ENCODE peak calls at places on chromosomes 3 and 15, in four cellular contexts. One of them, this sample, is unnamed.

GRCh38 chr3:123076496-123077418 is 9.9 kb downstream of the PDIA5 start:
- DNase-seq in kidney: no peak
- DNase-seq in cardiac muscle cell: no peak
- DNase-seq in A549: no peak
- DNase-seq in this sample: peak; percentile 95

GRCh38 chr3:133535971-133536634 is 37.4 kb upstream of the CDV3 start:
- DNase-seq in kidney: no peak
- DNase-seq in cardiac muscle cell: no peak
- DNase-seq in A549: peak; percentile 22
- DNase-seq in this sample: peak; percentile 57

GRCh38 chr15:67685008-67685599 is 140.2 kb upstream of the SKOR1 start:
- DNase-seq in kidney: no peak
- DNase-seq in cardiac muscle cell: peak; percentile 42
- DNase-seq in A549: no peak
- DNase-seq in this sample: no peak

GRCh38 chr3:24196526-24196925 is 251.4 kb downstream of the NR1D2 start:
- DNase-seq in kidney: no peak
- DNase-seq in cardiac muscle cell: no peak
- DNase-seq in A549: no peak
- DNase-seq in this sample: no peak

GRCh38 chr3:10173926-10174435 is 9.3 kb downstream of the IRAK2 start:
- DNase-seq in kidney: peak; percentile 88
- DNase-seq in cardiac muscle cell: no peak
- DNase-seq in A549: peak; percentile 62
- DNase-seq in this sample: peak; percentile 35

GRCh38 chr15:77959094-77959879 is 118.2 kb downstream of the TBC1D2B start:
- DNase-seq in kidney: peak; percentile 92
- DNase-seq in cardiac muscle cell: peak; percentile 79
- DNase-seq in A549: peak; percentile 96
- DNase-seq in this sample: peak; percentile 80

GRCh38 chr3:175150812-175151411 is 291.8 kb downstream of the NAALADL2 start:
- DNase-seq in kidney: no peak
- DNase-seq in cardiac muscle cell: no peak
- DNase-seq in A549: no peak
- DNase-seq in this sample: no peak

GRCh38 chr3:71499477-71499876 is 84.1 kb downstream of the FOXP1 start:
- DNase-seq in kidney: no peak
- DNase-seq in cardiac muscle cell: no peak
- DNase-seq in A549: no peak
- DNase-seq in this sample: no peak

GRCh38 chr3:119746423-119746822 is 35.5 kb upstream of the NR1I2 start:
- DNase-seq in kidney: no peak
- DNase-seq in cardiac muscle cell: no peak
- DNase-seq in A549: no peak
- DNase-seq in this sample: no peak

GRCh38 chr3:127751163-127751621 is 71.1 kb downstream of the MGLL start:
- DNase-seq in kidney: peak; percentile 46
- DNase-seq in cardiac muscle cell: no peak
- DNase-seq in A549: no peak
- DNase-seq in this sample: no peak

GRCh38 chr15:34304613-34305012 is 33.0 kb downstream of the SLC12A6 start:
- DNase-seq in kidney: no peak
- DNase-seq in cardiac muscle cell: no peak
- DNase-seq in A549: no peak
- DNase-seq in this sample: no peak

GRCh38 chr15:38846351-38846750 is 281.7 kb upstream of the RASGRP1 start:
- DNase-seq in kidney: no peak
- DNase-seq in cardiac muscle cell: no peak
- DNase-seq in A549: no peak
- DNase-seq in this sample: no peak

GRCh38 chr3:30644615-30645014 is 38.2 kb downstream of the TGFBR2 start:
- DNase-seq in kidney: no peak
- DNase-seq in cardiac muscle cell: no peak
- DNase-seq in A549: no peak
- DNase-seq in this sample: no peak

GRCh38 chr15:31361764-31362120 is 35.1 kb downstream of the KLF13 start:
- DNase-seq in kidney: no peak
- DNase-seq in cardiac muscle cell: peak; percentile 73
- DNase-seq in A549: no peak
- DNase-seq in this sample: no peak

GRCh38 chr3:8503871-8504610 is 2.4 kb downstream of the LMCD1 start:
- DNase-seq in kidney: no peak
- DNase-seq in cardiac muscle cell: no peak
- DNase-seq in A549: no peak
- DNase-seq in this sample: no peak
- H3K4me3 ChIP-seq in kidney: peak overlapping the region; percentile 65
- H3K4me3 ChIP-seq in cardiac muscle cell: no peak overlapping the region
- H3K4me3 ChIP-seq in A549: peak overlapping the region; percentile 45
- H3K4me3 ChIP-seq in this sample: no peak overlapping the region

GRCh38 chr3:196219194-196219969 is 3.0 kb downstream of the SLC51A start:
- DNase-seq in kidney: no peak
- DNase-seq in cardiac muscle cell: no peak
- DNase-seq in A549: no peak
- DNase-seq in this sample: no peak
- H3K4me1 ChIP-seq in kidney: peaks cover 2% of the 10 kb centered on the region
- H3K4me1 ChIP-seq in cardiac muscle cell: peaks cover 5% of the 10 kb centered on the region
- H3K4me1 ChIP-seq in A549: no peaks in the 10 kb centered on the region
- H3K4me1 ChIP-seq in this sample: peaks cover 7% of the 10 kb centered on the region

GRCh38 chr3:61372723-61373122 is 121.5 kb upstream of the FHIT start:
- DNase-seq in kidney: no peak
- DNase-seq in cardiac muscle cell: no peak
- DNase-seq in A549: no peak
- DNase-seq in this sample: no peak

DNA sequence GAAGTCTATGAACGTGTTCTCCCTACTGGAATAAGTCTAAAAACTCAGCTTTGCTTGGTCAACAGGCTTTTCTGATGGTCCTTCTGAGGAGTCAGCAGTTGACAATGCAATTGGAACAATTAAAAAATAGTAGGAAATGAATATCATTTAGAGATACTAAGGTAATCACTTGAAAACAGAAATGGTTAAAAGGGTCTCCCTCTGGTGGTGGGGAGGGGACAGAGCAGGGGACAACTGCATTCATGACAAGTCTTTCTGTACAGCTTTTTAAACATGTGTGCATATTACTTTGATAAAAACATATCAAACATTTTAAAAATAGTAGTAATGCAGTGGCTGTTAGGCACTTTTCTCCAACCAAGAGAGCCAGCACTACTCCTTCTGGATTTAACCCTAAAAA is 119.9 kb upstream of the FHIT start:
- DNase-seq in kidney: no peak
- DNase-seq in cardiac muscle cell: peak; percentile 46
- DNase-seq in A549: peak; percentile 3
- DNase-seq in this sample: no peak
- TF ChIP-seq CTCF in kidney: peak; percentile 47
- TF ChIP-seq CTCF in cardiac muscle cell: peak; percentile 44
- TF ChIP-seq CTCF in A549: peak; percentile 27
- TF ChIP-seq CTCF in this sample: peak; percentile 15

GRCh38 chr3:40871411-40871810 is 327.9 kb upstream of the CTNNB1 start:
- DNase-seq in kidney: no peak
- DNase-seq in cardiac muscle cell: no peak
- DNase-seq in A549: no peak
- DNase-seq in this sample: no peak
- H3K4me3 ChIP-seq in kidney: no peak overlapping the region
- H3K4me3 ChIP-seq in cardiac muscle cell: no peak overlapping the region
- H3K4me3 ChIP-seq in A549: no peak overlapping the region
- H3K4me3 ChIP-seq in this sample: no peak overlapping the region

GRCh38 chr3:195156286-195156890 is 114.6 kb downstream of the XXYLT1 start:
- DNase-seq in kidney: no peak
- DNase-seq in cardiac muscle cell: no peak
- DNase-seq in A549: no peak
- DNase-seq in this sample: no peak

GRCh38 chr3:195154111-195154791 is 116.7 kb downstream of the XXYLT1 start:
- DNase-seq in kidney: no peak
- DNase-seq in cardiac muscle cell: no peak
- DNase-seq in A549: no peak
- DNase-seq in this sample: peak; percentile 22

GRCh38 chr3:195154793-195155535 is 116.0 kb downstream of the XXYLT1 start:
- DNase-seq in kidney: peak; percentile 91
- DNase-seq in cardiac muscle cell: peak; percentile 56
- DNase-seq in A549: no peak
- DNase-seq in this sample: peak; percentile 99

GRCh38 chr3:195153653-195154052 is 117.3 kb downstream of the XXYLT1 start:
- DNase-seq in kidney: no peak
- DNase-seq in cardiac muscle cell: no peak
- DNase-seq in A549: no peak
- DNase-seq in this sample: no peak

DNA sequence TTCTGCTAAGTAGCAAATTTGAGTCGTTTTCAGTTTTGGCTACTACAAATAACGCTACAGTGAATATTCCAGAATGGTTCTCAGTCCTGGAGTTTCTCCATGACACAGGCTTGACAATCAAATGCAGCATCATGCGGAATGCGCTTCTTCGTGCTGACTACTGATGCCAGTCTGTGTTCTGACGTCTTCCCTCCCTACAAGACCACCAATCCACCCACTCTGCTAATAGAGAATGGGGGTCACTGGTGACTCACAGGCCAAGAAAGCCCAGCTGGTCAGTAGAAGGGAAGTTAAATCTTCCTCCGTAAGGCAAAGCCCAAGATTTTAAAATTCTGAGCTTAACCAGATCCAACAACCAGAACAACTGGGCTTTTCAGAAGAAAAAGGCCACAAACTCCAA is 115.1 kb downstream of the XXYLT1 start:
- DNase-seq in kidney: no peak
- DNase-seq in cardiac muscle cell: no peak
- DNase-seq in A549: no peak
- DNase-seq in this sample: no peak
- H3K4me1 ChIP-seq in kidney: peaks cover 26% of the 10 kb centered on the region
- H3K4me1 ChIP-seq in cardiac muscle cell: peaks cover 28% of the 10 kb centered on the region
- H3K4me1 ChIP-seq in A549: peaks cover 7% of the 10 kb centered on the region
- H3K4me1 ChIP-seq in this sample: peaks cover 23% of the 10 kb centered on the region

GRCh38 chr15:70096215-70096974 is 1.3 kb downstream of the TLE3 start:
- DNase-seq in kidney: peak; percentile 86
- DNase-seq in cardiac muscle cell: peak; percentile 37
- DNase-seq in A549: peak; percentile 73
- DNase-seq in this sample: peak; percentile 68
- TF ChIP-seq CTCF in kidney: no peak
- TF ChIP-seq CTCF in cardiac muscle cell: peak; percentile 10
- TF ChIP-seq CTCF in A549: no peak
- TF ChIP-seq CTCF in this sample: no peak

DNA sequence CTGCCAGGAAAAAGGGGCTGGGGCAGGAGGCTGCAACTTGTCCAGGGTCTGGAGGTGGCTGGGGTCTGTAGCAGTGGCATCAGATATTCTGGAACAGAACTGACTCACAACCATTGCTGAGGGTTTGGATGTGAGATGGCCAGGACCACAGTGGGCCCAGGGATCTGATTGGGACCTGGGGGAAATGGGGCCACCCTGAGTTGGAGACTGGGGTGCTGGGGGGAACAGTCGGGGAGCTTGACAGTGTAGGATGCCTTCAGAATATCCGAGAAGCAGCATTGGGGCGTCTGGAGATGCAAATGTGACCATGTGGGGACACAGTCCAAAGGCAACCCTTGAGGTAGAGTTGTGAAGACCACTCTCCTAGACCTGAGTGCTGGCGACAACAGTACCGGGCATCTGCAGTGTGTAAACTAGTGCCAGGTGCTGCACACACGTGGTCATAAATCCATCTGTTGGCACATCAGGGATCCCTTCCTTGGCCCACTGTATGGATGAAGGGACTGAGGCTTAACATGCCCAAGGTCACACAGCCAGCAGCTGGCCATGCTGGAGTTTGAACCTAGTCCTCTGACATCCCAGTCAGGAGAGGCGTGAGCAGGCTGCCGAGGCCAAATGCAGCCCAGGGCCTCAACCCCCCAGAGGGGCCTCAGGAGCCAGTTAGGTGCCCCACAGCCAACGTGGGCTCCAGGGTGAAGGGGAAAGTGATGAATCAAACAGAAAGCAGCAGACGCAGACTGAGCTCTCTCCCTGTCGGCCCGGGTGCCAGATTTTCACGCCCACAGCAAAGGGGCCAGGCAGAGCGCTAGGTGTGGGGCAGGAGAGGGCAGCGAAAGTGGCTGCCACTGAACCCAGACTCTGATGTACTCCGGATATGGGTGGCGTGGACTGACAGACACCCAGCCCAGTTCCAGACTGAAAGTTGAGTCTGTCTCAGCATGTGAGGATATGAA is 18.8 kb downstream of the HEMK1 start:
- DNase-seq in kidney: no peak
- DNase-seq in cardiac muscle cell: no peak
- DNase-seq in A549: no peak
- DNase-seq in this sample: peak; percentile 41
- H3K4me3 ChIP-seq in kidney: no peak overlapping the region
- H3K4me3 ChIP-seq in cardiac muscle cell: no peak overlapping the region
- H3K4me3 ChIP-seq in A549: no peak overlapping the region
- H3K4me3 ChIP-seq in this sample: no peak overlapping the region

GRCh38 chr15:58734859-58735258 is 14.6 kb downstream of the ADAM10 start:
- DNase-seq in kidney: no peak
- DNase-seq in cardiac muscle cell: no peak
- DNase-seq in A549: no peak
- DNase-seq in this sample: no peak

GRCh38 chr15:58738051-58738707 is 11.3 kb downstream of the ADAM10 start:
- DNase-seq in kidney: no peak
- DNase-seq in cardiac muscle cell: no peak
- DNase-seq in A549: no peak
- DNase-seq in this sample: no peak

GRCh38 chr15:58737298-58737697 is 12.2 kb downstream of the ADAM10 start:
- DNase-seq in kidney: no peak
- DNase-seq in cardiac muscle cell: no peak
- DNase-seq in A549: no peak
- DNase-seq in this sample: no peak

GRCh38 chr15:58732620-58733363 is 16.7 kb downstream of the ADAM10 start:
- DNase-seq in kidney: no peak
- DNase-seq in cardiac muscle cell: no peak
- DNase-seq in A549: no peak
- DNase-seq in this sample: no peak

GRCh38 chr15:58736244-58736643 is 13.3 kb downstream of the ADAM10 start:
- DNase-seq in kidney: no peak
- DNase-seq in cardiac muscle cell: no peak
- DNase-seq in A549: no peak
- DNase-seq in this sample: no peak
- H3K4me1 ChIP-seq in kidney: peaks cover 2% of the 10 kb centered on the region
- H3K4me1 ChIP-seq in cardiac muscle cell: peaks cover 21% of the 10 kb centered on the region
- H3K4me1 ChIP-seq in A549: peaks cover 54% of the 10 kb centered on the region
- H3K4me1 ChIP-seq in this sample: peaks cover 20% of the 10 kb centered on the region

DNA sequence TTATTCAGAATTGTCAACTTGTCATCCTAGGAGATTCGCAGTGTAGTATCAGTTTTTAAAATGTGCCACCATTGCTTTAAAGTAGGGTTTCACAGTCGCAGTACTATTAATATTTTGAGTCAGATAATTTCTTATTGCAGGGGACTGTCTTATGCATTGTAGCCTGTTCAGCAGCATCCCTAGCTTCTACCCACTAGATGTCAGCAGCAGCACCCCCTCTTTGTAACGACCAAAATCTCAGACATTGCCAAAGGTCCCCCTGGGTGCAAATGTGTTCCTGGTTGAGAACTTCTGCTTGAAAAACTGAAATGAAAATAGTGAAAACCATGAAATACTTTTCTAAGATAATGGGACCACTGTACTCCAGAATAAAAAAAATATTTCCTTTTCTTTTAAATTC is 474.8 kb downstream of the CNTN3 start:
- DNase-seq in kidney: no peak
- DNase-seq in cardiac muscle cell: peak; percentile 4
- DNase-seq in A549: no peak
- DNase-seq in this sample: no peak
- TF ChIP-seq CTCF in kidney: no peak
- TF ChIP-seq CTCF in cardiac muscle cell: no peak
- TF ChIP-seq CTCF in A549: no peak
- TF ChIP-seq CTCF in this sample: no peak